ENCODE peak calls at places on chromosomes 11 and 22, in eight cellular contexts. One of them, this sample, is unnamed.

GRCh38 chr11:102320679-102321078 is 3.4 kb downstream of the BIRC3 start:
- DNase-seq in WTC11: no peak
- DNase-seq in A549: no peak
- DNase-seq in H1: no peak
- DNase-seq in GM12878: no peak
- DNase-seq in HCT116: no peak
- DNase-seq in NB4: no peak
- DNase-seq in endothelial cell of umbilical vein: no peak
- DNase-seq in this sample: no peak

GRCh38 chr11:95154514-95154913 is 64.9 kb downstream of the ENDOD1 start:
- DNase-seq in A549: peak
- DNase-seq in WTC11: peak
- DNase-seq in HCT116: peak
- DNase-seq in GM12878: no peak
- DNase-seq in H1: no peak
- DNase-seq in NB4: peak
- DNase-seq in endothelial cell of umbilical vein: peak
- DNase-seq in this sample: peak

GRCh38 chr11:33320814-33321330 is 63.7 kb downstream of the HIPK3 start:
- DNase-seq in WTC11: no peak
- DNase-seq in NB4: no peak
- DNase-seq in HCT116: no peak
- DNase-seq in endothelial cell of umbilical vein: no peak
- DNase-seq in H1: no peak
- DNase-seq in GM12878: no peak
- DNase-seq in A549: no peak
- DNase-seq in this sample: no peak

GRCh38 chr11:6219359-6219758 is 14.0 kb downstream of the C11orf42 start:
- DNase-seq in NB4: no peak
- DNase-seq in WTC11: no peak
- DNase-seq in GM12878: no peak
- DNase-seq in H1: no peak
- DNase-seq in HCT116: no peak
- DNase-seq in endothelial cell of umbilical vein: peak
- DNase-seq in A549: no peak
- DNase-seq in this sample: no peak

GRCh38 chr22:47395481-47395880 is 633.0 kb downstream of the TBC1D22A start:
- DNase-seq in HCT116: no peak
- DNase-seq in GM12878: no peak
- DNase-seq in endothelial cell of umbilical vein: no peak
- DNase-seq in A549: peak
- DNase-seq in WTC11: no peak
- DNase-seq in H1: no peak
- DNase-seq in NB4: no peak
- DNase-seq in this sample: no peak

GRCh38 chr22:17133137-17133536 is 12.0 kb upstream of the TMEM121B start:
- DNase-seq in GM12878: no peak
- DNase-seq in H1: no peak
- DNase-seq in NB4: no peak
- DNase-seq in A549: no peak
- DNase-seq in WTC11: no peak
- DNase-seq in HCT116: no peak
- DNase-seq in endothelial cell of umbilical vein: no peak
- DNase-seq in this sample: no peak

GRCh38 chr22:41917906-41918791 is 3.3 kb upstream of the SHISA8 start:
- DNase-seq in A549: no peak
- DNase-seq in NB4: peak
- DNase-seq in GM12878: no peak
- DNase-seq in endothelial cell of umbilical vein: peak
- DNase-seq in H1: no peak
- DNase-seq in WTC11: no peak
- DNase-seq in HCT116: no peak
- DNase-seq in this sample: no peak

GRCh38 chr11:44817207-44817944 is 90.6 kb downstream of the TSPAN18 start:
- DNase-seq in A549: no peak
- DNase-seq in GM12878: no peak
- DNase-seq in H1: no peak
- DNase-seq in NB4: no peak
- DNase-seq in WTC11: no peak
- DNase-seq in endothelial cell of umbilical vein: no peak
- DNase-seq in HCT116: no peak
- DNase-seq in this sample: no peak

GRCh38 chr22:42964994-42965699 is 49.8 kb downstream of the PACSIN2 start:
- DNase-seq in A549: no peak
- DNase-seq in HCT116: peak
- DNase-seq in NB4: no peak
- DNase-seq in WTC11: peak
- DNase-seq in H1: no peak
- DNase-seq in GM12878: no peak
- DNase-seq in endothelial cell of umbilical vein: no peak
- DNase-seq in this sample: no peak

GRCh38 chr11:78138694-78139421 is 568 bp downstream of the ALG8 start:
- DNase-seq in WTC11: no peak
- DNase-seq in NB4: peak
- DNase-seq in A549: peak
- DNase-seq in endothelial cell of umbilical vein: no peak
- DNase-seq in H1: no peak
- DNase-seq in HCT116: peak
- DNase-seq in GM12878: peak
- DNase-seq in this sample: peak

DNA sequence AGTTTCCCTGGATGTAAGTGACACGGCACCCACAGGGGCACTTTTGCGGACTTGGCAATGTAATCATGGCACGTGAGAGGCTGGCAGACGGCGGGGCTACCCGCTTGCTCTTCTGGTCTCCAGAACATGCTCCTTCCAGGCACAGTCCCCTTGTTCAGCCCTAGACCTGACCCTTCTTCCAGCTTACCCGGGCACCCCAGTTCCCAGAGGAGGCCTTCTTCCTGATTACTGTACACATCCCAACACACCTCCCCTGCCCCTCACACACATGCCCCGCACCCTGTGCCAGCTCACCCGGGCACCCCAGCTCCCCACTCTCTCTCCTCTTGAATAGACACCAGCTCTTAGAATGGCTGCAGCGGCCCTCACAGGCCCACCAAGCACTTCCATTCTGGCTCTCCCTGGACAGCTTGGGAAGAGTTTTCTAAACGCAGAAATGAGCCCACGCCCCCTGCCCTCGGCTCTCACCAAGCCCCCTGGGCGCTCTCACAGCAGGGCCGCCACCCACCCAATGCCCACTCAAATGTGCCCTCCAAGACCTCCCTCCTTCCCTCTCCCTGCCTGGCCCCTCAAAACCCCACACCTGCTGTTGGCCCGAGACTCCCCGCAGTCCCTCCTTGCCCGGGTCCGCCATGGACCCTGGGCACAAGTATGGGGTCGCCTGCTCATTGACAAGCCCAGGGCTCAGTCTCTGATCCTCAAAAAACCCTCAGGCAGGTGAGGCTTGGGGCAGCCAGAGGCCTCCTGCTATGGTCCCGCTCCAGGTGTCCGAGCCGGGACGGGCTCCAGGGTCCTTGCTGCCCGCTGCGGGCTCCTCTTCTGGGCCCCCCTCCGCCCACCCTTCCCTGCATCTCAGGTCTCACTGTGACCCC is 88.5 kb downstream of the WNT7B start:
- DNase-seq in GM12878: no peak
- DNase-seq in endothelial cell of umbilical vein: no peak
- DNase-seq in H1: no peak
- DNase-seq in A549: no peak
- DNase-seq in NB4: no peak
- DNase-seq in HCT116: no peak
- DNase-seq in WTC11: peak
- DNase-seq in this sample: no peak
- TF ChIP-seq MAX in GM12878: no peak
- TF ChIP-seq MAX in endothelial cell of umbilical vein: no peak
- TF ChIP-seq MAX in H1: no peak
- TF ChIP-seq MAX in A549: no peak
- TF ChIP-seq MAX in NB4: no peak
- TF ChIP-seq MAX in HCT116: no peak
- TF ChIP-seq MAX in WTC11: no peak
- TF ChIP-seq MAX in this sample: no peak

GRCh38 chr11:128174465-128175101 is 412.8 kb downstream of the ETS1 start:
- DNase-seq in GM12878: no peak
- DNase-seq in HCT116: no peak
- DNase-seq in NB4: no peak
- DNase-seq in H1: no peak
- DNase-seq in WTC11: peak
- DNase-seq in A549: no peak
- DNase-seq in endothelial cell of umbilical vein: no peak
- DNase-seq in this sample: no peak
- TF ChIP-seq MAX in GM12878: no peak
- TF ChIP-seq MAX in HCT116: no peak
- TF ChIP-seq MAX in NB4: no peak
- TF ChIP-seq MAX in H1: no peak
- TF ChIP-seq MAX in WTC11: no peak
- TF ChIP-seq MAX in A549: no peak
- TF ChIP-seq MAX in endothelial cell of umbilical vein: no peak
- TF ChIP-seq MAX in this sample: no peak

GRCh38 chr22:26360169-26360885 is 68.7 kb upstream of the ASPHD2 start:
- DNase-seq in WTC11: peak
- DNase-seq in A549: peak
- DNase-seq in H1: peak
- DNase-seq in HCT116: peak
- DNase-seq in endothelial cell of umbilical vein: peak
- DNase-seq in GM12878: peak
- DNase-seq in NB4: peak
- DNase-seq in this sample: peak

GRCh38 chr22:26359156-26359555 is 69.9 kb upstream of the ASPHD2 start:
- DNase-seq in NB4: no peak
- DNase-seq in HCT116: no peak
- DNase-seq in endothelial cell of umbilical vein: no peak
- DNase-seq in H1: no peak
- DNase-seq in GM12878: no peak
- DNase-seq in WTC11: no peak
- DNase-seq in A549: no peak
- DNase-seq in this sample: no peak

GRCh38 chr22:26367402-26368245 is 61.4 kb upstream of the ASPHD2 start:
- DNase-seq in NB4: peak
- DNase-seq in HCT116: peak
- DNase-seq in A549: peak
- DNase-seq in GM12878: no peak
- DNase-seq in H1: no peak
- DNase-seq in WTC11: peak
- DNase-seq in endothelial cell of umbilical vein: peak
- DNase-seq in this sample: peak

GRCh38 chr22:26362471-26362870 is 66.6 kb upstream of the ASPHD2 start:
- DNase-seq in H1: no peak
- DNase-seq in NB4: no peak
- DNase-seq in HCT116: no peak
- DNase-seq in GM12878: no peak
- DNase-seq in WTC11: no peak
- DNase-seq in endothelial cell of umbilical vein: no peak
- DNase-seq in A549: no peak
- DNase-seq in this sample: no peak

DNA sequence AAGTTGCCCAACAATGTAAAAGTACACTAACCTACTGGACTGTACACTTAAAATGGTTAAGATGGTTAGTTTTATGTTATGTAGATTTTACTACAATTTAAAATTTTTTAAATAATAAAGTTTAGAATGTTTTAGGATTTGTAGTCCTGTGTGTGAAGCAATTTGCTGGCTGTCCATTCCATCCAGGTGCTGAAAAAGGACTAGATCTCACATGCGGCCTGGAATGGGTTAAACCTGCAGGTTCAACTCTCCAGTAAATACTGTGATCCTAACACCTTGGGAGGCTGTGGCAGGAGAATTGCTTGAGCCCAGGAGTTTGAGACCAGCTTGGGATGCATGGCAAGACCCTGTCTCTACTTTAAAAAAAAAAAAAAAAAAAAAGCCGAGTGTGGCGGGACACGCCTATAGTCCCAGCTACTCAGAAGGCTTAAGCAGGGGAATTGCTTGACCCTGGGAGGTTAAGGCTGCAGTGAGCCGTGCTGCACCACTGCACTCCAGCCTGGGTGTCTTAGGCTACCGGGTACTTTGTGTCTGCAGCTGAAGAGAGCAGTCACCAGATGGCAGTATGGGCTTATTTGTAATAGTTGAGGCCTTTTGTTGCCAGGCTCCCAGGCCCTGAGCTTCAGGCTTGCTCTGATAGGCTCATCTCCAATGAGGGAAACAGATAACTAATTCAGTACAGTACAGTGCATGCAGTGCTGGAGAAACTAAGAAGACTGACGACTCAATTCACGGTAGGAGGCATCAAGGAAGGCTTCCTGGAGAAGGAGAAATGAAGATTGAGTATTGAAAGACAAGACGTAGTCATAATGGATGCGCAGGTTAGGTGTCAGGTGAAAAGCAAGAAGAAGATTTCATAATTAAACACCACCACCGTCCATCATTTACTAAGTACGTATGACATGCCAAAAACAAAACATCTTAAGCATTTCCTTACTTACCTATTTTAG is 64.7 kb upstream of the ASPHD2 start:
- DNase-seq in A549: peak
- DNase-seq in H1: peak
- DNase-seq in NB4: peak
- DNase-seq in GM12878: peak
- DNase-seq in WTC11: peak
- DNase-seq in HCT116: peak
- DNase-seq in endothelial cell of umbilical vein: peak
- DNase-seq in this sample: peak
- TF ChIP-seq MAX in A549: no peak
- TF ChIP-seq MAX in H1: no peak
- TF ChIP-seq MAX in NB4: no peak
- TF ChIP-seq MAX in GM12878: no peak
- TF ChIP-seq MAX in WTC11: no peak
- TF ChIP-seq MAX in HCT116: no peak
- TF ChIP-seq MAX in endothelial cell of umbilical vein: no peak
- TF ChIP-seq MAX in this sample: no peak

DNA sequence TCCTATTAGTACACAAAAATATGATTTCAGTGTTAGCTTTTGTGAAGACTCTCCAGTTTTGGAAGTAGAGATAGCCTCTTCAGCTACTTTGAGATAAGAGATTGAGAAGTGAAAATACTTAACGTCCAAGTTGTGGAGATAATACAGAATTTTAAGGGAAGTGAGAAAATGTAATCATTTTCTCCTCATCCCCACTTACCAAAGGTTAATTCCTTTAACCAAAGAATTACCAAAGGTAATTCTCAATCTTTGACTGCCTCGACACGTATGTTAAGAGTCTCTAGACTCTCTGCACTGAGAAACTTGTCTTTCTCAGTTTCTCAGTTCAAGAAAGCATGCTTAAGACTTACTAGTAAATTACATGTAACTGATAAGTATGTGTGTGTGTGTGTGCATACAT is 15.3 kb downstream of the C11orf54 start:
- DNase-seq in H1: no peak
- DNase-seq in NB4: no peak
- DNase-seq in WTC11: no peak
- DNase-seq in GM12878: no peak
- DNase-seq in A549: no peak
- DNase-seq in endothelial cell of umbilical vein: no peak
- DNase-seq in HCT116: no peak
- DNase-seq in this sample: no peak
- TF ChIP-seq MAX in H1: no peak
- TF ChIP-seq MAX in NB4: no peak
- TF ChIP-seq MAX in WTC11: no peak
- TF ChIP-seq MAX in GM12878: no peak
- TF ChIP-seq MAX in A549: no peak
- TF ChIP-seq MAX in endothelial cell of umbilical vein: no peak
- TF ChIP-seq MAX in HCT116: no peak
- TF ChIP-seq MAX in this sample: no peak

GRCh38 chr11:353315-353857 is 15.9 kb upstream of the B4GALNT4 start:
- DNase-seq in GM12878: no peak
- DNase-seq in H1: no peak
- DNase-seq in endothelial cell of umbilical vein: peak
- DNase-seq in NB4: no peak
- DNase-seq in A549: no peak
- DNase-seq in HCT116: no peak
- DNase-seq in WTC11: no peak
- DNase-seq in this sample: no peak
- TF ChIP-seq MAX in GM12878: no peak
- TF ChIP-seq MAX in H1: no peak
- TF ChIP-seq MAX in endothelial cell of umbilical vein: no peak
- TF ChIP-seq MAX in NB4: no peak
- TF ChIP-seq MAX in A549: no peak
- TF ChIP-seq MAX in HCT116: no peak
- TF ChIP-seq MAX in WTC11: no peak
- TF ChIP-seq MAX in this sample: peak

This sample was measured in SK-N-SH.